ENCODE peak calls at places on chromosomes 3 and 15, in ten cellular contexts. T is mesothelial cell of epicardium, M is tibial artery, R is body of pancreas, Y is endothelial cell, E is GM13977, N is heart left ventricle, Z is progenitor cell of endocrine pancreas, J is PC-9, D is IMR-90. X is an unnamed sample.

GRCh38 chr15:51575775-51576174 is 46.8 kb downstream of the DMXL2 start:
- DNase-seq in Z (no peak), R (no peak), N (no peak), D (no peak), T (no peak), Y (no peak), E (no peak), J (no peak), M (no peak), X (no peak)

GRCh38 chr3:11410564-11410963 is 138.4 kb downstream of the ATG7 start:
- DNase-seq in N (no peak), Y (no peak), T (no peak), J (no peak), Z (no peak), E (no peak), D (no peak), M (no peak), R (no peak), X (no peak)

GRCh38 chr3:52891615-52892081 is 5.7 kb downstream of the STIMATE start:
- DNase-seq in Z (no peak), E (no peak), J (no peak), R (no peak), D (peak), Y (no peak), M (peak), T (no peak), N (no peak), X (no peak)

GRCh38 chr15:85381850-85382751 is 1.7 kb downstream of the AKAP13 start:
- DNase-seq in J (no peak), R (no peak), T (no peak), M (no peak), Z (no peak), Y (no peak), D (no peak), E (peak), N (no peak), X (no peak)

GRCh38 chr3:47016934-47017435 is 37.5 kb downstream of the NBEAL2 start:
- DNase-seq in D (peak), Y (no peak), T (no peak), J (no peak), Z (no peak), N (no peak), R (no peak), E (peak), M (no peak), X (peak)

GRCh38 chr3:57696861-57697321 is 4.0 kb upstream of the DENND6A start:
- DNase-seq in Z (no peak), M (no peak), Y (no peak), N (no peak), T (no peak), D (peak), R (peak), J (peak), E (no peak), X (no peak)

GRCh38 chr15:80309769-80310384 is 57.9 kb upstream of the CTXND1 start:
- DNase-seq in Y (peak), J (no peak), M (no peak), E (no peak), T (no peak), R (no peak), Z (no peak), D (peak), N (no peak), X (no peak)

GRCh38 chr3:46495901-46496456 is 1.8 kb upstream of the RTP3 start:
- DNase-seq in Y (no peak), T (no peak), D (peak), R (no peak), M (no peak), Z (no peak), J (peak), N (no peak), E (no peak), X (no peak)

GRCh38 chr3:17645074-17645698 is 97.2 kb downstream of the TBC1D5 start:
- DNase-seq in T (no peak), Y (peak), R (peak), D (peak), Z (no peak), J (peak), N (peak), M (no peak), E (no peak), X (no peak)

GRCh38 chr3:155847993-155848392 is 6.2 kb downstream of the SLC33A1 start:
- DNase-seq in T (no peak), E (no peak), Z (no peak), D (no peak), J (no peak), R (no peak), M (no peak), Y (no peak), N (no peak), X (no peak)

GRCh38 chr15:101146118-101146702 is 105.6 kb downstream of the CHSY1 start:
- DNase-seq in N (no peak), Z (no peak), J (no peak), E (no peak), R (no peak), T (no peak), Y (no peak), D (no peak), M (no peak), X (no peak)
- TF ChIP-seq CTCF in N (no peak), Z (no peak), J (no peak), E (no peak), R (no peak), T (no peak), Y (no peak), D (no peak), M (no peak), X (no peak)

DNA sequence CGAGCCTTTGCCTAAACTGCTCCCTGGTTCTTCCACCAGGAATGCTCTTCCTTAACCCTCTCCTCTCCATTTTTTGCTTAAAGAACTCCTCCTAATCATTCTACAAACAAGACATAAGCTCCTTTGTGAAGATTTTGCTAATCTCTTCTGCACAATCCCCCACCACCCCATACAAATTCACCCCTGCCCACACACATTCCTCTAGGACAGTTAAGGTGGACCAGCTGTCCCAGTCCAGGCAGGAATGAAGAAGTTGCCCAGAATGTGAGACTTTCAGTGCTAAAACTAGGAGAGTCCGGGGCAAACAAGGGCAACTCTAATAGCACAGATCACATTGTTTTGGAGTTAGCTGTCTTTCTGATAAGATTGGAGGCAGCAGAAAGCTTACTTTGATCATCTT is 13.9 kb upstream of the FAM174B start:
- DNase-seq in Z (no peak), R (no peak), J (no peak), T (no peak), N (no peak), Y (no peak), E (no peak), D (no peak), M (no peak), X (no peak)
- TF ChIP-seq CTCF in Z (no peak), R (no peak), J (no peak), T (no peak), N (no peak), Y (no peak), E (no peak), D (no peak), M (no peak), X (no peak)

GRCh38 chr3:74861211-74861610 is 246.8 kb upstream of the CNTN3 start:
- DNase-seq in Y (no peak), J (no peak), Z (no peak), R (no peak), M (no peak), T (no peak), D (no peak), N (no peak), E (no peak), X (no peak)
- TF ChIP-seq CTCF in Y (no peak), J (no peak), Z (no peak), R (no peak), M (no peak), T (no peak), D (no peak), N (no peak), E (no peak), X (no peak)

GRCh38 chr3:20673866-20674265 is 487.9 kb upstream of the SGO1 start:
- DNase-seq in M (no peak), J (no peak), D (no peak), E (no peak), T (no peak), Y (no peak), N (no peak), R (no peak), Z (no peak), X (no peak)
- TF ChIP-seq CTCF in M (no peak), J (no peak), D (no peak), E (no peak), T (no peak), Y (no peak), N (no peak), R (no peak), Z (no peak), X (no peak)

GRCh38 chr3:123298903-123299302 is 97.2 kb downstream of the SEC22A start:
- DNase-seq in J (no peak), N (no peak), Z (no peak), Y (no peak), T (no peak), M (no peak), E (no peak), R (no peak), D (no peak), X (no peak)

GRCh38 chr3:123300056-123300455 is 98.3 kb downstream of the SEC22A start:
- DNase-seq in E (no peak), M (peak), T (no peak), R (no peak), Y (no peak), N (no peak), J (no peak), Z (no peak), D (no peak), X (no peak)

GRCh38 chr3:123299581-123299980 is 97.8 kb downstream of the SEC22A start:
- DNase-seq in T (no peak), Z (no peak), E (no peak), N (no peak), M (peak), R (no peak), Y (no peak), J (no peak), D (no peak), X (no peak)

GRCh38 chr3:123301331-123302184 is 99.8 kb downstream of the SEC22A start:
- DNase-seq in Z (no peak), J (no peak), N (no peak), T (no peak), R (no peak), E (no peak), M (no peak), Y (no peak), D (no peak), X (no peak)

GRCh38 chr3:123300572-123300971 is 98.8 kb downstream of the SEC22A start:
- DNase-seq in E (no peak), T (no peak), R (no peak), M (no peak), N (no peak), D (no peak), Z (no peak), J (no peak), Y (no peak), X (no peak)
- TF ChIP-seq CTCF in E (no peak), T (no peak), R (no peak), M (no peak), N (no peak), D (no peak), Z (no peak), J (no peak), Y (no peak), X (no peak)

DNA sequence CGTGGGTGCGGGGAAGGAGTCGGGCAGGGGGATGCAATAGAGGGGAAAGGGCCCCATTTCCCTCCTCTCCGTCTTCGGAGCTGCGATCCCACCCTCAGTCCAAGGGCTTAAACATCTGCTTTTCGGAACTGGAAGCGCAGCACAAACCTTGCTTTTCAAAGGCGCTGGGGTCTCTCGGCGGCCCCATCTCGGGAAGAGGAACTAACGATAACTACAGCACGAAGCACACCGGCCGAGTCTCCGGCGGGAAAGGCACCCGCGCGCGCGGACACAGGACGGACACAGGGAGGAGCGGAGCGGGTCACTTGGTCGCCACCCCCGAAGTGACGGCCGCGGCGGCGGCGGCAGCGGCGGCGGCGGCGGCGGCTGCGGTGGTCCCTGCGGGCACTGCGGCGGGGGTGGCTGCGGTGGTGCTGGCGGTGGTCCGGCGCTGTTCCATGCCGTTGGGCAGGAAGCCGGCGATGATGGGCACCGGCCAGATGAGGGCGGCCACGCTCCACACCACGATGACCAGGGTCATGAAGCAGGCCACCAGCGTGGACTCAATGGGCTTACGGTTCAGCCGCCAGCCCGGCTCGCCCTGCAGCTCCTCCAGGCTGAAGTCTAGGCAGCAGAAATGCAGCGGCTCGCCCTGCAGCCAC is 1.1 kb downstream of the TMEM158 start:
- DNase-seq in Z (peak), T (no peak), J (no peak), Y (peak), D (peak), R (peak), E (peak), N (peak), M (peak), X (peak)
- TF ChIP-seq CTCF in Z (peak), T (no peak), J (peak), Y (peak), D (peak), R (peak), E (peak), N (peak), M (peak), X (peak)

X was measured in GM13976.